ENCODE peak calls at places on chromosomes 3 and 15, in four cellular contexts. Z is lower lobe of right lung; Q is CD8-positive, alpha-beta T cell; B is small intestine. E is an unnamed sample.

GRCh38 chr3:53158700-53159414 is 2.2 kb upstream of the PRKCD start:
- DNase-seq in Q (no peak), Z (no peak), B (no peak), E (no peak)

GRCh38 chr3:170180107-170180951 is 1.2 kb downstream of the PHC3 start:
- DNase-seq in Z (no peak), Q (peak; percentile 37), B (peak; percentile 76), E (no peak)

GRCh38 chr3:133387341-133387740 is 12.5 kb upstream of the BFSP2 start:
- DNase-seq in Z (no peak), B (no peak), Q (no peak), E (no peak)

GRCh38 chr3:153313307-153313945 is 151.4 kb downstream of the RAP2B start:
- DNase-seq in B (no peak), Z (no peak), Q (no peak), E (no peak)

GRCh38 chr15:69164807-69165636 is 4.6 kb downstream of the GLCE start:
- DNase-seq in Z (no peak), B (peak; percentile 20), Q (no peak), E (no peak)

GRCh38 chr3:156859578-156859977 is 33.4 kb downstream of the LEKR1 start:
- DNase-seq in B (no peak), Z (no peak), Q (no peak), E (no peak)

GRCh38 chr3:107065094-107065861 is 312.0 kb upstream of the CCDC54 start:
- DNase-seq in Q (peak; percentile 18), B (no peak), Z (no peak), E (no peak)

GRCh38 chr15:80072285-80072684 is 12.8 kb downstream of the ZFAND6 start:
- DNase-seq in B (peak; percentile 91), Q (peak; percentile 29), Z (no peak), E (no peak)

DNA sequence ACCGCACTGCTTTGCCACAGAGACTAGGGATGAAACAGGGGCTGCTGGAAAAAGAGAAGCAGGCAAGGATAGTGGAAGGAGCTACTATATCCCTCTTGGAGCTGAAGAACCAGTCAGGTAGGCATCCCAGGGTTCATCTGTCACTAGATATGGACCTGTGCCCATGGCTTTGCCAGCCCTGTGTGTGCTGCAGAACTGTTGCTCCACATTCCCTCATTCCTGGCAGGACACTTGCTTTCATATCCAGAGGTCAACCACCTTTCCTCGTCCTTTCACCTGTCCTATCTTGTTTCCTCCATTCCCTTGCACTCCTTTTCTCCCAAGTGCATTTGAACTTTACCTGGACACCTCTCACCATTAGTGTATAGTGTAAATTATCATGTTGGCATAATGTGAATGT is 12.0 kb downstream of the SNRK start:
- DNase-seq in Z (no peak), B (peak; percentile 24), Q (no peak), E (no peak)
- H3K27ac ChIP-seq in Z (no peak overlapping the region), B (no peak overlapping the region), Q (peak overlapping the region; percentile 57), E (no peak overlapping the region)

DNA sequence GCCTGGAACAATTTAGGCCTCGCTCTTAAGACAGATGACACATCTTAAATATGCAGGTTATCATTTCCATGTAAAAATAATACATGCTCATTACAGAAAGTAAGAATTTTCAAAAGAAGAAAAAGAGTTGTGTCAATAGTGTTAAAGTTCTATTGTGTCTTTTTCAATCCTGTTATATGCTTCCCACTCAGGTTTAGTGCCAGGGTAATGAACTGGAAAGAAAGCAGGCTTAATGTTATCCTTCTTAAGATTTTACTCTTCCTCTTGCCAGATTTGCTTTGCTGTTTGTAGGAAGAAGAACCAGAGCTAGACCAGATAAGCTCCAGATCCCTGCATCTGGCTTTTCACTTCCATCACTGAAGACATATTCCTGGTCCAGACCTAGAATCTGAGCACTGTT is 128.6 kb downstream of the TPRG1 start:
- DNase-seq in Q (no peak), Z (no peak), B (no peak), E (no peak)
- H3K27ac ChIP-seq in Q (no peak overlapping the region), Z (no peak overlapping the region), B (no peak overlapping the region), E (no peak overlapping the region)

GRCh38 chr15:96264801-96265515 is 65.5 kb upstream of the NR2F2 start:
- DNase-seq in Q (no peak), B (peak; percentile 6), Z (no peak), E (no peak)

GRCh38 chr15:96264351-96264798 is 66.1 kb upstream of the NR2F2 start:
- DNase-seq in B (peak; percentile 78), Q (no peak), Z (no peak), E (no peak)

GRCh38 chr15:96261575-96262034 is 68.9 kb upstream of the NR2F2 start:
- DNase-seq in Q (no peak), B (no peak), Z (no peak), E (no peak)

GRCh38 chr15:96262097-96262496 is 68.4 kb upstream of the NR2F2 start:
- DNase-seq in Z (no peak), Q (no peak), B (no peak), E (no peak)

GRCh38 chr15:96262497-96263268 is 67.8 kb upstream of the NR2F2 start:
- DNase-seq in Z (no peak), B (no peak), Q (no peak), E (no peak)
- H3K27ac ChIP-seq in Z (no peak overlapping the region), B (no peak overlapping the region), Q (no peak overlapping the region), E (peak overlapping the region; percentile 37)

GRCh38 chr15:101445562-101446526 is 43.7 kb downstream of the PCSK6 start:
- DNase-seq in Q (no peak), B (no peak), Z (no peak), E (no peak)
- H3K27ac ChIP-seq in Q (no peak overlapping the region), B (no peak overlapping the region), Z (peak overlapping the region; percentile 69), E (peak overlapping the region; percentile 66)

DNA sequence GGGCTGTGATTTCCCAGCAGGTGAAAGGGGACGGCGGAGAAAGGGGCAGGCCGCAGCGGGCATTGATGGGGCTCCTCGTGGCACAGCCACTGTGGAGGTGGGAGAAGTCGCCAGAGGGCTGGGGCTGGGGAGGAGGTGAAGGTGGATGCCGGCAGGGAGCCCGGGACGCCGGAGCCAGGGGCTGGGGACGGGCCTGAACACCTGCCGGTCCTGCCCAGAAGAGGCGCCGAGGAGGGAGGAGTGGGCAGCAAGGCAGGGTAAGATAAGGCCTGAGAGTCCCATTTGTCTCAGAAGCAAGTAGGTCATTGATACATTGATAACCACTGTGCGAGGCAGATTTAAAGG is 571 bp upstream of the RARRES1 start:
- DNase-seq in B (no peak), Z (no peak), Q (no peak), E (no peak)
- H3K27ac ChIP-seq in B (no peak overlapping the region), Z (peak overlapping the region; percentile 79), Q (no peak overlapping the region), E (peak overlapping the region; percentile 75)